ENCODE peak calls at places on chromosomes 4 and X, in seven cellular contexts. One of them, this sample, is unnamed.

GRCh38 chr4:89752932-89753598 is 83.9 kb downstream of the SNCA start:
- DNase-seq in hepatocyte: peak; percentile 30
- DNase-seq in AG08395: peak; percentile 72
- DNase-seq in progenitor cell of endocrine pancreas: no peak
- DNase-seq in tibial artery: no peak
- DNase-seq in ACHN: peak; percentile 2
- DNase-seq in kidney: no peak
- DNase-seq in this sample: no peak

GRCh38 chr4:15605537-15605936 is 49.6 kb downstream of the FBXL5 start:
- DNase-seq in tibial artery: no peak
- DNase-seq in hepatocyte: no peak
- DNase-seq in AG08395: no peak
- DNase-seq in ACHN: no peak
- DNase-seq in kidney: no peak
- DNase-seq in progenitor cell of endocrine pancreas: no peak
- DNase-seq in this sample: no peak

GRCh38 chrX:47515941-47516649 is 33.1 kb upstream of the ZNF41 start:
- DNase-seq in progenitor cell of endocrine pancreas: no peak
- DNase-seq in AG08395: peak; percentile 8
- DNase-seq in kidney: no peak
- DNase-seq in ACHN: no peak
- DNase-seq in tibial artery: no peak
- DNase-seq in hepatocyte: no peak
- DNase-seq in this sample: no peak

GRCh38 chrX:119880076-119880475 is 8.4 kb downstream of the NDUFA1 start:
- DNase-seq in AG08395: no peak
- DNase-seq in hepatocyte: no peak
- DNase-seq in progenitor cell of endocrine pancreas: no peak
- DNase-seq in tibial artery: no peak
- DNase-seq in kidney: no peak
- DNase-seq in ACHN: no peak
- DNase-seq in this sample: no peak

GRCh38 chr4:127212701-127213100 is 420.1 kb upstream of the INTU start:
- DNase-seq in ACHN: no peak
- DNase-seq in hepatocyte: no peak
- DNase-seq in tibial artery: no peak
- DNase-seq in AG08395: no peak
- DNase-seq in progenitor cell of endocrine pancreas: no peak
- DNase-seq in kidney: no peak
- DNase-seq in this sample: no peak

GRCh38 chr4:147370473-147370872 is 110.4 kb upstream of the EDNRA start:
- DNase-seq in tibial artery: no peak
- DNase-seq in kidney: no peak
- DNase-seq in AG08395: no peak
- DNase-seq in progenitor cell of endocrine pancreas: no peak
- DNase-seq in hepatocyte: no peak
- DNase-seq in ACHN: no peak
- DNase-seq in this sample: no peak

GRCh38 chrX:43557792-43558191 is 98.3 kb upstream of the MAOA start:
- DNase-seq in ACHN: peak; percentile 36
- DNase-seq in AG08395: peak; percentile 67
- DNase-seq in progenitor cell of endocrine pancreas: peak; percentile 37
- DNase-seq in kidney: no peak
- DNase-seq in tibial artery: no peak
- DNase-seq in hepatocyte: peak; percentile 81
- DNase-seq in this sample: no peak

GRCh38 chrX:65575024-65575423 is 40.4 kb upstream of the LAS1L start:
- DNase-seq in kidney: no peak
- DNase-seq in tibial artery: no peak
- DNase-seq in AG08395: no peak
- DNase-seq in hepatocyte: no peak
- DNase-seq in progenitor cell of endocrine pancreas: no peak
- DNase-seq in ACHN: no peak
- DNase-seq in this sample: no peak

GRCh38 chrX:26783512-26784225 is 567.7 kb downstream of the MAGEB5 start:
- DNase-seq in hepatocyte: peak; percentile 50
- DNase-seq in ACHN: peak; percentile 15
- DNase-seq in progenitor cell of endocrine pancreas: no peak
- DNase-seq in tibial artery: no peak
- DNase-seq in kidney: no peak
- DNase-seq in AG08395: no peak
- DNase-seq in this sample: no peak

GRCh38 chr4:68162196-68162595 is 32.5 kb upstream of the TMPRSS11F start:
- DNase-seq in progenitor cell of endocrine pancreas: no peak
- DNase-seq in kidney: no peak
- DNase-seq in AG08395: no peak
- DNase-seq in tibial artery: no peak
- DNase-seq in ACHN: no peak
- DNase-seq in hepatocyte: no peak
- DNase-seq in this sample: no peak

GRCh38 chr4:92334716-92335350 is 31.1 kb downstream of the GRID2 start:
- DNase-seq in progenitor cell of endocrine pancreas: no peak
- DNase-seq in hepatocyte: peak; percentile 25
- DNase-seq in ACHN: no peak
- DNase-seq in AG08395: no peak
- DNase-seq in tibial artery: no peak
- DNase-seq in kidney: no peak
- DNase-seq in this sample: no peak

GRCh38 chr4:98094118-98094517 is 49.2 kb downstream of the STPG2 start:
- DNase-seq in kidney: no peak
- DNase-seq in AG08395: no peak
- DNase-seq in ACHN: no peak
- DNase-seq in tibial artery: no peak
- DNase-seq in progenitor cell of endocrine pancreas: no peak
- DNase-seq in hepatocyte: peak; percentile 45
- DNase-seq in this sample: no peak

GRCh38 chr4:126705271-126705670 is 927.5 kb upstream of the INTU start:
- DNase-seq in progenitor cell of endocrine pancreas: no peak
- DNase-seq in ACHN: no peak
- DNase-seq in kidney: no peak
- DNase-seq in tibial artery: no peak
- DNase-seq in AG08395: peak; percentile 26
- DNase-seq in hepatocyte: no peak
- DNase-seq in this sample: no peak